ENCODE peak calls at places on chromosomes 5 and 9, in eight cellular contexts. One of them, this sample, is unnamed.

GRCh38 chr5:172866802-172867748 is 33.0 kb downstream of the ERGIC1 start:
- DNase-seq in uterus: peak
- DNase-seq in small intestine: no peak
- DNase-seq in substantia nigra: no peak
- DNase-seq in GM04504: no peak
- DNase-seq in stimulated activated CD8-positive, alpha-beta memory T cell treated with anti-CD3 and anti-CD28 coated beads, Interleukin-15, amount 100 ng/mL, for 4 hours: no peak
- DNase-seq in aorta: peak
- DNase-seq in NCI-H460: no peak
- DNase-seq in this sample: no peak

GRCh38 chr5:10233505-10233904 is 16.2 kb downstream of the ATPSCKMT start:
- DNase-seq in uterus: no peak
- DNase-seq in small intestine: peak
- DNase-seq in substantia nigra: no peak
- DNase-seq in GM04504: peak
- DNase-seq in stimulated activated CD8-positive, alpha-beta memory T cell treated with anti-CD3 and anti-CD28 coated beads, Interleukin-15, amount 100 ng/mL, for 4 hours: no peak
- DNase-seq in aorta: no peak
- DNase-seq in NCI-H460: peak
- DNase-seq in this sample: peak

GRCh38 chr9:119164716-119165115 is 204.5 kb downstream of the BRINP1 start:
- DNase-seq in uterus: no peak
- DNase-seq in small intestine: no peak
- DNase-seq in substantia nigra: no peak
- DNase-seq in GM04504: no peak
- DNase-seq in stimulated activated CD8-positive, alpha-beta memory T cell treated with anti-CD3 and anti-CD28 coated beads, Interleukin-15, amount 100 ng/mL, for 4 hours: no peak
- DNase-seq in aorta: no peak
- DNase-seq in NCI-H460: no peak
- DNase-seq in this sample: no peak

GRCh38 chr5:126970517-126971017 is 59.8 kb downstream of the MARCHF3 start:
- DNase-seq in uterus: no peak
- DNase-seq in small intestine: no peak
- DNase-seq in substantia nigra: no peak
- DNase-seq in GM04504: peak
- DNase-seq in stimulated activated CD8-positive, alpha-beta memory T cell treated with anti-CD3 and anti-CD28 coated beads, Interleukin-15, amount 100 ng/mL, for 4 hours: no peak
- DNase-seq in aorta: no peak
- DNase-seq in NCI-H460: no peak
- DNase-seq in this sample: peak

GRCh38 chr5:58002318-58002717 is 457.6 kb downstream of the PLK2 start:
- DNase-seq in uterus: no peak
- DNase-seq in small intestine: no peak
- DNase-seq in substantia nigra: no peak
- DNase-seq in GM04504: no peak
- DNase-seq in stimulated activated CD8-positive, alpha-beta memory T cell treated with anti-CD3 and anti-CD28 coated beads, Interleukin-15, amount 100 ng/mL, for 4 hours: no peak
- DNase-seq in aorta: no peak
- DNase-seq in NCI-H460: peak
- DNase-seq in this sample: peak

GRCh38 chr9:32378993-32379729 is 5.3 kb upstream of the ACO1 start:
- DNase-seq in uterus: no peak
- DNase-seq in small intestine: peak
- DNase-seq in substantia nigra: no peak
- DNase-seq in GM04504: peak
- DNase-seq in stimulated activated CD8-positive, alpha-beta memory T cell treated with anti-CD3 and anti-CD28 coated beads, Interleukin-15, amount 100 ng/mL, for 4 hours: peak
- DNase-seq in aorta: no peak
- DNase-seq in NCI-H460: peak
- DNase-seq in this sample: peak

GRCh38 chr5:159049844-159050318 is 49.8 kb downstream of the EBF1 start:
- DNase-seq in uterus: no peak
- DNase-seq in small intestine: no peak
- DNase-seq in substantia nigra: no peak
- DNase-seq in GM04504: peak
- DNase-seq in stimulated activated CD8-positive, alpha-beta memory T cell treated with anti-CD3 and anti-CD28 coated beads, Interleukin-15, amount 100 ng/mL, for 4 hours: no peak
- DNase-seq in aorta: no peak
- DNase-seq in NCI-H460: peak
- DNase-seq in this sample: peak

GRCh38 chr5:140868721-140869554 is at the start of gene PCDHA11:
- DNase-seq in uterus: no peak
- DNase-seq in small intestine: no peak
- DNase-seq in substantia nigra: no peak
- DNase-seq in GM04504: no peak
- DNase-seq in stimulated activated CD8-positive, alpha-beta memory T cell treated with anti-CD3 and anti-CD28 coated beads, Interleukin-15, amount 100 ng/mL, for 4 hours: no peak
- DNase-seq in aorta: no peak
- DNase-seq in NCI-H460: no peak
- DNase-seq in this sample: peak

GRCh38 chr5:55481293-55481900 is 53.4 kb downstream of the PLPP1 start:
- DNase-seq in uterus: no peak
- DNase-seq in small intestine: no peak
- DNase-seq in substantia nigra: no peak
- DNase-seq in GM04504: no peak
- DNase-seq in stimulated activated CD8-positive, alpha-beta memory T cell treated with anti-CD3 and anti-CD28 coated beads, Interleukin-15, amount 100 ng/mL, for 4 hours: no peak
- DNase-seq in aorta: no peak
- DNase-seq in NCI-H460: no peak
- DNase-seq in this sample: peak

GRCh38 chr5:112787261-112787660 is 49.6 kb downstream of the APC start:
- DNase-seq in uterus: no peak
- DNase-seq in small intestine: no peak
- DNase-seq in substantia nigra: no peak
- DNase-seq in GM04504: no peak
- DNase-seq in stimulated activated CD8-positive, alpha-beta memory T cell treated with anti-CD3 and anti-CD28 coated beads, Interleukin-15, amount 100 ng/mL, for 4 hours: no peak
- DNase-seq in aorta: no peak
- DNase-seq in NCI-H460: no peak
- DNase-seq in this sample: no peak

GRCh38 chr9:84300271-84300670 is 40.3 kb downstream of the SLC28A3 start:
- DNase-seq in uterus: no peak
- DNase-seq in small intestine: no peak
- DNase-seq in substantia nigra: no peak
- DNase-seq in GM04504: peak
- DNase-seq in stimulated activated CD8-positive, alpha-beta memory T cell treated with anti-CD3 and anti-CD28 coated beads, Interleukin-15, amount 100 ng/mL, for 4 hours: no peak
- DNase-seq in aorta: no peak
- DNase-seq in NCI-H460: no peak
- DNase-seq in this sample: peak

GRCh38 chr9:3948826-3949578 is 350.9 kb downstream of the GLIS3 start:
- DNase-seq in uterus: no peak
- DNase-seq in small intestine: no peak
- DNase-seq in substantia nigra: no peak
- DNase-seq in GM04504: no peak
- DNase-seq in stimulated activated CD8-positive, alpha-beta memory T cell treated with anti-CD3 and anti-CD28 coated beads, Interleukin-15, amount 100 ng/mL, for 4 hours: no peak
- DNase-seq in aorta: no peak
- DNase-seq in NCI-H460: no peak
- DNase-seq in this sample: peak

GRCh38 chr9:35756275-35756742 is 2.2 kb upstream of the MSMP start:
- DNase-seq in uterus: peak
- DNase-seq in small intestine: no peak
- DNase-seq in substantia nigra: no peak
- DNase-seq in GM04504: no peak
- DNase-seq in stimulated activated CD8-positive, alpha-beta memory T cell treated with anti-CD3 and anti-CD28 coated beads, Interleukin-15, amount 100 ng/mL, for 4 hours: no peak
- DNase-seq in aorta: peak
- DNase-seq in NCI-H460: peak
- DNase-seq in this sample: no peak

GRCh38 chr5:137888875-137889759 is at the start of gene PKD2L2:
- DNase-seq in uterus: peak
- DNase-seq in small intestine: peak
- DNase-seq in substantia nigra: peak
- DNase-seq in GM04504: peak
- DNase-seq in stimulated activated CD8-positive, alpha-beta memory T cell treated with anti-CD3 and anti-CD28 coated beads, Interleukin-15, amount 100 ng/mL, for 4 hours: peak
- DNase-seq in aorta: peak
- DNase-seq in NCI-H460: no peak
- DNase-seq in this sample: no peak

GRCh38 chr5:15794117-15794985 is 294.4 kb downstream of the FBXL7 start:
- DNase-seq in uterus: no peak
- DNase-seq in small intestine: no peak
- DNase-seq in substantia nigra: no peak
- DNase-seq in GM04504: no peak
- DNase-seq in stimulated activated CD8-positive, alpha-beta memory T cell treated with anti-CD3 and anti-CD28 coated beads, Interleukin-15, amount 100 ng/mL, for 4 hours: no peak
- DNase-seq in aorta: no peak
- DNase-seq in NCI-H460: peak
- DNase-seq in this sample: peak

GRCh38 chr5:177984565-177985166 is 11.4 kb downstream of the PROP1 start:
- DNase-seq in uterus: no peak
- DNase-seq in small intestine: no peak
- DNase-seq in substantia nigra: no peak
- DNase-seq in GM04504: no peak
- DNase-seq in stimulated activated CD8-positive, alpha-beta memory T cell treated with anti-CD3 and anti-CD28 coated beads, Interleukin-15, amount 100 ng/mL, for 4 hours: no peak
- DNase-seq in aorta: no peak
- DNase-seq in NCI-H460: no peak
- DNase-seq in this sample: no peak

GRCh38 chr9:114591206-114591853 is 3.8 kb downstream of the ATP6V1G1 start:
- DNase-seq in uterus: no peak
- DNase-seq in small intestine: peak
- DNase-seq in substantia nigra: no peak
- DNase-seq in GM04504: no peak
- DNase-seq in stimulated activated CD8-positive, alpha-beta memory T cell treated with anti-CD3 and anti-CD28 coated beads, Interleukin-15, amount 100 ng/mL, for 4 hours: no peak
- DNase-seq in aorta: no peak
- DNase-seq in NCI-H460: no peak
- DNase-seq in this sample: no peak

GRCh38 chr5:1703352-1704050 is 96.1 kb downstream of the MRPL36 start:
- DNase-seq in uterus: no peak
- DNase-seq in small intestine: no peak
- DNase-seq in substantia nigra: no peak
- DNase-seq in GM04504: no peak
- DNase-seq in stimulated activated CD8-positive, alpha-beta memory T cell treated with anti-CD3 and anti-CD28 coated beads, Interleukin-15, amount 100 ng/mL, for 4 hours: no peak
- DNase-seq in aorta: no peak
- DNase-seq in NCI-H460: no peak
- DNase-seq in this sample: no peak

GRCh38 chr5:148984333-148984732 is 78.5 kb downstream of the SH3TC2 start:
- DNase-seq in uterus: no peak
- DNase-seq in small intestine: no peak
- DNase-seq in substantia nigra: no peak
- DNase-seq in GM04504: no peak
- DNase-seq in stimulated activated CD8-positive, alpha-beta memory T cell treated with anti-CD3 and anti-CD28 coated beads, Interleukin-15, amount 100 ng/mL, for 4 hours: no peak
- DNase-seq in aorta: no peak
- DNase-seq in NCI-H460: no peak
- DNase-seq in this sample: peak

GRCh38 chr9:70409800-70410199 is 4.7 kb downstream of the KLF9 start:
- DNase-seq in uterus: no peak
- DNase-seq in small intestine: no peak
- DNase-seq in substantia nigra: no peak
- DNase-seq in GM04504: no peak
- DNase-seq in stimulated activated CD8-positive, alpha-beta memory T cell treated with anti-CD3 and anti-CD28 coated beads, Interleukin-15, amount 100 ng/mL, for 4 hours: no peak
- DNase-seq in aorta: no peak
- DNase-seq in NCI-H460: no peak
- DNase-seq in this sample: no peak

GRCh38 chr5:180330810-180331646 is 22.1 kb downstream of the GFPT2 start:
- DNase-seq in uterus: peak
- DNase-seq in small intestine: no peak
- DNase-seq in substantia nigra: no peak
- DNase-seq in GM04504: peak
- DNase-seq in stimulated activated CD8-positive, alpha-beta memory T cell treated with anti-CD3 and anti-CD28 coated beads, Interleukin-15, amount 100 ng/mL, for 4 hours: no peak
- DNase-seq in aorta: peak
- DNase-seq in NCI-H460: peak
- DNase-seq in this sample: peak

GRCh38 chr9:86176468-86176867 is 77.1 kb upstream of the GOLM1 start:
- DNase-seq in uterus: no peak
- DNase-seq in small intestine: peak
- DNase-seq in substantia nigra: no peak
- DNase-seq in GM04504: no peak
- DNase-seq in stimulated activated CD8-positive, alpha-beta memory T cell treated with anti-CD3 and anti-CD28 coated beads, Interleukin-15, amount 100 ng/mL, for 4 hours: no peak
- DNase-seq in aorta: no peak
- DNase-seq in NCI-H460: no peak
- DNase-seq in this sample: no peak

GRCh38 chr5:31453522-31453921 is 78.4 kb downstream of the DROSHA start:
- DNase-seq in uterus: no peak
- DNase-seq in small intestine: no peak
- DNase-seq in substantia nigra: no peak
- DNase-seq in GM04504: no peak
- DNase-seq in stimulated activated CD8-positive, alpha-beta memory T cell treated with anti-CD3 and anti-CD28 coated beads, Interleukin-15, amount 100 ng/mL, for 4 hours: no peak
- DNase-seq in aorta: no peak
- DNase-seq in NCI-H460: no peak
- DNase-seq in this sample: no peak

GRCh38 chr5:179452356-179453230 is 97.8 kb upstream of the RUFY1 start:
- DNase-seq in uterus: no peak
- DNase-seq in small intestine: no peak
- DNase-seq in substantia nigra: no peak
- DNase-seq in GM04504: no peak
- DNase-seq in stimulated activated CD8-positive, alpha-beta memory T cell treated with anti-CD3 and anti-CD28 coated beads, Interleukin-15, amount 100 ng/mL, for 4 hours: no peak
- DNase-seq in aorta: no peak
- DNase-seq in NCI-H460: no peak
- DNase-seq in this sample: no peak

GRCh38 chr9:126348911-126349550 is 22.4 kb downstream of the MVB12B start:
- DNase-seq in uterus: no peak
- DNase-seq in small intestine: peak
- DNase-seq in substantia nigra: no peak
- DNase-seq in GM04504: no peak
- DNase-seq in stimulated activated CD8-positive, alpha-beta memory T cell treated with anti-CD3 and anti-CD28 coated beads, Interleukin-15, amount 100 ng/mL, for 4 hours: no peak
- DNase-seq in aorta: no peak
- DNase-seq in NCI-H460: no peak
- DNase-seq in this sample: no peak

GRCh38 chr9:91852801-91853347 is 97.2 kb downstream of the ROR2 start:
- DNase-seq in uterus: no peak
- DNase-seq in small intestine: no peak
- DNase-seq in substantia nigra: no peak
- DNase-seq in GM04504: no peak
- DNase-seq in stimulated activated CD8-positive, alpha-beta memory T cell treated with anti-CD3 and anti-CD28 coated beads, Interleukin-15, amount 100 ng/mL, for 4 hours: no peak
- DNase-seq in aorta: no peak
- DNase-seq in NCI-H460: no peak
- DNase-seq in this sample: no peak

GRCh38 chr5:169599451-169599850 is 15.9 kb downstream of the SPDL1 start:
- DNase-seq in uterus: no peak
- DNase-seq in small intestine: no peak
- DNase-seq in substantia nigra: no peak
- DNase-seq in GM04504: no peak
- DNase-seq in stimulated activated CD8-positive, alpha-beta memory T cell treated with anti-CD3 and anti-CD28 coated beads, Interleukin-15, amount 100 ng/mL, for 4 hours: no peak
- DNase-seq in aorta: no peak
- DNase-seq in NCI-H460: no peak
- DNase-seq in this sample: peak

GRCh38 chr5:84301535-84301934 is 83.1 kb downstream of the EDIL3 start:
- DNase-seq in uterus: no peak
- DNase-seq in small intestine: no peak
- DNase-seq in substantia nigra: no peak
- DNase-seq in GM04504: no peak
- DNase-seq in stimulated activated CD8-positive, alpha-beta memory T cell treated with anti-CD3 and anti-CD28 coated beads, Interleukin-15, amount 100 ng/mL, for 4 hours: no peak
- DNase-seq in aorta: no peak
- DNase-seq in NCI-H460: no peak
- DNase-seq in this sample: no peak

GRCh38 chr5:153445875-153446567 is 44.4 kb upstream of the GRIA1 start:
- DNase-seq in uterus: peak
- DNase-seq in small intestine: no peak
- DNase-seq in substantia nigra: no peak
- DNase-seq in GM04504: no peak
- DNase-seq in stimulated activated CD8-positive, alpha-beta memory T cell treated with anti-CD3 and anti-CD28 coated beads, Interleukin-15, amount 100 ng/mL, for 4 hours: no peak
- DNase-seq in aorta: peak
- DNase-seq in NCI-H460: no peak
- DNase-seq in this sample: peak

GRCh38 chr5:130678637-130679036 is 486.4 kb downstream of the HINT1 start:
- DNase-seq in uterus: no peak
- DNase-seq in small intestine: no peak
- DNase-seq in substantia nigra: no peak
- DNase-seq in GM04504: no peak
- DNase-seq in stimulated activated CD8-positive, alpha-beta memory T cell treated with anti-CD3 and anti-CD28 coated beads, Interleukin-15, amount 100 ng/mL, for 4 hours: no peak
- DNase-seq in aorta: no peak
- DNase-seq in NCI-H460: no peak
- DNase-seq in this sample: no peak

GRCh38 chr5:54573783-54574485 is 56.4 kb downstream of the SNX18 start:
- DNase-seq in uterus: no peak
- DNase-seq in small intestine: no peak
- DNase-seq in substantia nigra: no peak
- DNase-seq in GM04504: no peak
- DNase-seq in stimulated activated CD8-positive, alpha-beta memory T cell treated with anti-CD3 and anti-CD28 coated beads, Interleukin-15, amount 100 ng/mL, for 4 hours: no peak
- DNase-seq in aorta: no peak
- DNase-seq in NCI-H460: no peak
- DNase-seq in this sample: no peak

GRCh38 chr9:37908698-37909186 is 4.8 kb upstream of the SLC25A51 start:
- DNase-seq in uterus: no peak
- DNase-seq in small intestine: no peak
- DNase-seq in substantia nigra: no peak
- DNase-seq in GM04504: peak
- DNase-seq in stimulated activated CD8-positive, alpha-beta memory T cell treated with anti-CD3 and anti-CD28 coated beads, Interleukin-15, amount 100 ng/mL, for 4 hours: no peak
- DNase-seq in aorta: no peak
- DNase-seq in NCI-H460: no peak
- DNase-seq in this sample: peak

GRCh38 chr5:135700731-135701130 is 121.9 kb upstream of the CXCL14 start:
- DNase-seq in uterus: no peak
- DNase-seq in small intestine: no peak
- DNase-seq in substantia nigra: no peak
- DNase-seq in GM04504: no peak
- DNase-seq in stimulated activated CD8-positive, alpha-beta memory T cell treated with anti-CD3 and anti-CD28 coated beads, Interleukin-15, amount 100 ng/mL, for 4 hours: no peak
- DNase-seq in aorta: no peak
- DNase-seq in NCI-H460: no peak
- DNase-seq in this sample: no peak

GRCh38 chr5:61256474-61256873 is 75.6 kb upstream of the ZSWIM6 start:
- DNase-seq in uterus: no peak
- DNase-seq in small intestine: peak
- DNase-seq in substantia nigra: no peak
- DNase-seq in GM04504: no peak
- DNase-seq in stimulated activated CD8-positive, alpha-beta memory T cell treated with anti-CD3 and anti-CD28 coated beads, Interleukin-15, amount 100 ng/mL, for 4 hours: no peak
- DNase-seq in aorta: peak
- DNase-seq in NCI-H460: no peak
- DNase-seq in this sample: no peak

This sample was measured in LHCN-M2.